ENCODE peak calls at places on chromosomes 16 and 17, in four cellular contexts. U is heart left ventricle, B is HFFc6, A is WTC11. D is an unnamed sample.

GRCh38 chr17:69760562-69760961 is 314.5 kb upstream of the KCNJ16 start:
- DNase-seq in U (no peak), A (no peak), B (no peak), D (no peak)

GRCh38 chr17:70168044-70168978 is 1.0 kb upstream of the KCNJ2 start:
- DNase-seq in A (peak), U (peak), B (no peak), D (peak)

GRCh38 chr16:88407807-88408206 is 25.0 kb downstream of the ZNF469 start:
- DNase-seq in A (no peak), U (no peak), B (no peak), D (no peak)

GRCh38 chr16:53465606-53466290 is 31.5 kb downstream of the RBL2 start:
- DNase-seq in U (no peak), A (no peak), B (peak), D (no peak)

GRCh38 chr17:47763913-47764582 is 31.0 kb downstream of the TBX21 start:
- DNase-seq in B (no peak), A (no peak), U (no peak), D (no peak)

GRCh38 chr17:83067071-83067717 is 12.2 kb upstream of the METRNL start:
- DNase-seq in U (peak), A (no peak), B (no peak), D (no peak)

GRCh38 chr17:17874478-17874877 is 37.7 kb upstream of the SREBF1 start:
- DNase-seq in U (no peak), B (peak), A (no peak), D (no peak)

GRCh38 chr16:4309833-4310266 is 6.0 kb upstream of the GLIS2 start:
- DNase-seq in U (peak), A (peak), B (peak), D (peak)

GRCh38 chr16:1379054-1379862 is 27.5 kb downstream of the GNPTG start:
- DNase-seq in U (peak), B (peak), A (peak), D (peak)

GRCh38 chr17:40541873-40542561 is 23.3 kb downstream of the CCR7 start:
- DNase-seq in B (no peak), U (peak), A (no peak), D (no peak)

GRCh38 chr17:75205793-75206163 is 299 bp downstream of the NUP85 start:
- DNase-seq in A (no peak), U (no peak), B (no peak), D (no peak)

GRCh38 chr17:43983515-43984411 is 20.7 kb upstream of the NAGS start:
- DNase-seq in A (peak), U (no peak), B (no peak), D (peak)

GRCh38 chr16:58043571-58044155 is 18.1 kb downstream of the MMP15 start:
- DNase-seq in B (no peak), A (no peak), U (no peak), D (no peak)

GRCh38 chr17:32756696-32757095 is 120.2 kb downstream of the MYO1D start:
- DNase-seq in U (no peak), A (no peak), B (no peak), D (no peak)

GRCh38 chr17:50839591-50840310 is 4.4 kb downstream of the WFIKKN2 start:
- DNase-seq in U (no peak), B (no peak), A (no peak), D (no peak)

GRCh38 chr16:31484491-31485171 is 1.7 kb downstream of the SLC5A2 start:
- DNase-seq in B (no peak), U (no peak), A (peak), D (no peak)

GRCh38 chr17:48597492-48597774 is 3.9 kb upstream of the HOXB5 start:
- DNase-seq in U (no peak), A (no peak), B (no peak), D (no peak)

GRCh38 chr17:48728232-48729231 is at the start of gene HOXB13:
- DNase-seq in B (no peak), U (no peak), A (no peak), D (no peak)

GRCh38 chr17:4584125-4584834 is at the start of gene SMTNL2:
- DNase-seq in B (no peak), A (peak), U (peak), D (peak)

GRCh38 chr16:54277845-54278703 is 8.5 kb downstream of the IRX3 start:
- DNase-seq in B (no peak), U (no peak), A (no peak), D (peak)

GRCh38 chr17:50758524-50758923 is 8.8 kb downstream of the ANKRD40CL start:
- DNase-seq in U (no peak), B (no peak), A (no peak), D (no peak)

GRCh38 chr16:84600343-84601229 is 17.3 kb downstream of the COTL1 start:
- DNase-seq in B (no peak), U (no peak), A (no peak), D (no peak)

GRCh38 chr17:45301674-45302073 is 15.1 kb downstream of the MAP3K14 start:
- DNase-seq in U (no peak), B (no peak), A (no peak), D (no peak)

GRCh38 chr16:84228321-84228838 is 11.4 kb downstream of the KCNG4 start:
- DNase-seq in A (peak), B (peak), U (peak), D (no peak)

GRCh38 chr17:32971171-32971570 is 20.5 kb upstream of the SPACA3 start:
- DNase-seq in A (no peak), B (peak), U (no peak), D (no peak)

GRCh38 chr16:11020792-11021440 is 76.6 kb downstream of the CLEC16A start:
- DNase-seq in B (no peak), U (no peak), A (no peak), D (no peak)

GRCh38 chr16:31010539-31010938 is at the start of gene STX1B:
- DNase-seq in U (no peak), A (peak), B (no peak), D (peak)

GRCh38 chr17:34852614-34853013 is 108.6 kb downstream of the CCT6B start:
- DNase-seq in A (no peak), B (no peak), U (no peak), D (no peak)

GRCh38 chr17:43832168-43832975 is 574 bp downstream of the MPP3 start:
- DNase-seq in A (peak), B (peak), U (peak), D (peak)

GRCh38 chr17:34527908-34528470 is 51.4 kb upstream of the TMEM132E start:
- DNase-seq in B (no peak), A (peak), U (no peak), D (no peak)

GRCh38 chr17:47847341-47848197 is 3.4 kb downstream of the SP6 start:
- DNase-seq in U (no peak), B (no peak), A (peak), D (no peak)

GRCh38 chr16:77297996-77298637 is 98.9 kb downstream of the SYCE1L start:
- DNase-seq in B (peak), U (no peak), A (no peak), D (no peak)

GRCh38 chr16:64412578-64413280 is 709.1 kb downstream of the CDH11 start:
- DNase-seq in A (no peak), U (no peak), B (peak), D (no peak)

GRCh38 chr16:2458887-2459646 is 842 bp upstream of the TEDC2 start:
- DNase-seq in U (no peak), A (no peak), B (no peak), D (no peak)

GRCh38 chr17:77233635-77234334 is 93.0 kb downstream of the SEC14L1 start:
- DNase-seq in A (no peak), B (peak), U (no peak), D (no peak)

GRCh38 chr16:68596266-68596665 is 48.8 kb upstream of the CDH3 start:
- DNase-seq in B (no peak), A (no peak), U (no peak), D (no peak)

GRCh38 chr16:68590201-68590994 is 51.3 kb downstream of the ZFP90 start:
- DNase-seq in A (peak), B (peak), U (no peak), D (peak)

DNA sequence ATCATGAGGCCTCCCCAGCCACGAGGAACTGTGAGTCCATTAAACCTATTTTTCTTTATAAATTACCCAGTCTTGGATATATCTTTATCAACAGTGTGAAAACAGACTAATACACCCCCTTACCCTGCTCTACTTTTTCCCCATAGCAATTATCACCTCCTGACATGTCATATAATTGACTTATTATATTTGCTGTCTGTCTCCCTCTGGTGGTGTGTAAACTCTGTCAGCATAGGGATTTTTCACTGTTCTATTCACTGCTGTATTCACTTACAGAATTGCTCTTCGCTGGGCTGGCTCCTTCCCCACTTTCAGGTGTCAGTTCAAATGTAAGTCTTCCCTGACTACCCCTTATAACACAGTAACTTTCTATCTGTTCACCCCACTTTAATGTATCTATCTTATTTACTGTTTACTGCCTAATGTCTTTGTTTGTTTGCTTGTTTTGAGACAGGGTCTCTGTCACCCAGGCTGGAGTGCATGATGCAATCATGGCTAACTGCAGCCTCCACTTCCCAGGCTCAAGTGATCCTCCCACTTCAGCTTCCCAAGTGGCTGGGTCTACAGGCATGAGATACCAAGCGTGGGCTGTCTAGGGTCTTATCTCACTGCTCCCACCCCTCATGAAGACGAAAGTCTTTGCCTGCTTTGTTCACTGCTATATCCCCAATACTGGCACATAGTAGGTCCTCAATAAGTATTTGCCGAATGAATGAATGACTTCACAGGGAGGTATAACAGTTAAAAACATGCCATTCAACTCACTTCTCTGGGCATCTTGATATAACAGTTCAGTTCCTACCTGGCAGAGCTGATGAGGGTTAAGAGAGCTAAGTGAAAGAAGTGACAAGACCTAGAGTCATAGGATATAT is 52.4 kb upstream of the CDH3 start:
- DNase-seq in A (no peak), B (no peak), U (no peak), D (no peak)
- TF ChIP-seq CTCF in A (no peak), B (peak), U (no peak), D (peak)

GRCh38 chr16:87278191-87279093 is 38.8 kb downstream of the C16orf95 start:
- DNase-seq in A (peak), B (peak), U (peak), D (peak)
- TF ChIP-seq CTCF in A (peak), B (peak), U (peak), D (peak)

DNA sequence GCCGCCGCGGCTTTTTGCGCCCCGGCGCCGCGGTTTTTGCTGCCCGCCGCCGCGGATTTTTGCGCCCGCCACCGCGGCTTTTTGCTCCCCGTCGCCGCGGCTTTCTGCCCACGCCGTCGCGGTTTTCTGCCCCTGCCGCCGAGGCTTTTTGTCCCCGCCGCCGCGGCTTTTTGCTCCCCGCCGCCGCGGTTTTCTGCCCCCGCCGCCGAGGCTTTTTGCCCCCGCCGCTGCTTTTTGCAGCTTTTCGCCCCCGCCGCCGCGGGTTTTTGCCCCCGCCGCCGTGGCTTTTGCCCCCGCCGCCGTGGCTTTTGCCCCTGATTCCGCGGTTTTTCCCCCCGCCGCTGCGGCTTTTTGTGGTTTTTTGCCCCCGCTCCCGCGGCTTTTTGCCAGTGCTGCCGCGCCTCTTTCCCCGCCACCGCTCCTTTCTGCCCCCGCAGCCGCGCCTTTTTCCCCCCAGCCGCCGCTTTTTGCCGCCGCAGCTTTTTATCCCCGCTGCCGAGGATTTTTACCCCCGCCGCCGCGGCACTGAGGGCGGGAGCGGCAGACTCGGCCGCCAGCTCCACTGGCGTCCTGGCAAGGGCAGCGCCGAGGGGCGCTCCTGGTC is 518.6 kb upstream of the WSB1 start:
- DNase-seq in B (no peak), U (no peak), A (no peak), D (no peak)
- TF ChIP-seq CTCF in B (no peak), U (no peak), A (no peak), D (no peak)

DNA sequence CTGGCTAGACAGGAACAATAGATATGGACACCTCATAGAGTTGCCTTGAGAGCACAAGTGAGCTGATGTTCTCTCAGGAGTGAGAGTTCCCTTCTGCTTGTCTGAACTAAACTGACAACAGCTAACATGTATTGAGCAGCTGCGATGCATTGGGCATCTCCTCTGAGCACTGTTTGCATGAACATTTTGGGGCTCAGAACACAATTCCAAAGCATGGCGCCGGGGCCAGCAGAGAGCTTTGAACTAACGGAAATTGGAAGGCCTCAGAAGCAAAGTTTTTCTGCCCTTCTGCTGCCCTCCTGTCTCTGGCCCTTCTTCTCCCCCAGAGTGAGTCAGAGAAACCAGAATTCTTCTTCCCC is 38.1 kb downstream of the TRPV2 start:
- DNase-seq in U (no peak), B (no peak), A (no peak), D (no peak)
- TF ChIP-seq CTCF in U (no peak), B (no peak), A (no peak), D (no peak)

DNA sequence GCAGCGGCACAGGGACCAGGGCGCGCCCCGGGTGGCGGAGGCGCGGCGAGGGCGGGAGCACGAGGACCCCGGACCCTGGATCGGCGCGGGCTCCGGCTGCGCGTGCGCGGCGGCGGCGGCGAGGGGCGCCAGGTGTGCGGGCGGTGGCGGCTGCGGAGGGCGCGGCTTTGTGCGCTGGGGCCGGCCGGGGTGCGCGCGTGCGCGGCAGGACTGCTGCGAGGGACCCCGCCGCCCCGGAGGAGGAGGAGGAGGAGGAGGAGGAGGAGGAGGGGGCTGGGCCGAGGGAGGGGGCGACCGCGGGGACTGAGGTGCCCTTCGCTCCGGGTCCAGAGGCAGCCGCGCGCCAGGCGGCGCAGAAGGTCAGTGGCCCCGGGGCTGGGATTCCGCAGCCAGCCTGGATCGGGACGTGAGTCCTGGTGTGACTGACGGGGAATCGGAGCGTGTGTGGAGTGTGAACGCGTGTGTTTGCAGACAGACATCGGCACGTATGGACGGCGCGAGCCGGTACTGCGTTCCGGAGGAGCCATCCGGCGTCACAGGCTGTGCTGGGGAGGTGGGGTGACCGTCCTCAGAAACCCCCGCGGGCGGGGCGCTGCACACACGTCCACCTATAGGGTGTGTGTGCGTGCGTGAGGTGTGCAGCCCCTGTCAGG is 19.5 kb upstream of the RAP1GAP2 start:
- DNase-seq in B (no peak), U (no peak), A (peak), D (peak)
- TF ChIP-seq CTCF in B (no peak), U (no peak), A (no peak), D (no peak)

DNA sequence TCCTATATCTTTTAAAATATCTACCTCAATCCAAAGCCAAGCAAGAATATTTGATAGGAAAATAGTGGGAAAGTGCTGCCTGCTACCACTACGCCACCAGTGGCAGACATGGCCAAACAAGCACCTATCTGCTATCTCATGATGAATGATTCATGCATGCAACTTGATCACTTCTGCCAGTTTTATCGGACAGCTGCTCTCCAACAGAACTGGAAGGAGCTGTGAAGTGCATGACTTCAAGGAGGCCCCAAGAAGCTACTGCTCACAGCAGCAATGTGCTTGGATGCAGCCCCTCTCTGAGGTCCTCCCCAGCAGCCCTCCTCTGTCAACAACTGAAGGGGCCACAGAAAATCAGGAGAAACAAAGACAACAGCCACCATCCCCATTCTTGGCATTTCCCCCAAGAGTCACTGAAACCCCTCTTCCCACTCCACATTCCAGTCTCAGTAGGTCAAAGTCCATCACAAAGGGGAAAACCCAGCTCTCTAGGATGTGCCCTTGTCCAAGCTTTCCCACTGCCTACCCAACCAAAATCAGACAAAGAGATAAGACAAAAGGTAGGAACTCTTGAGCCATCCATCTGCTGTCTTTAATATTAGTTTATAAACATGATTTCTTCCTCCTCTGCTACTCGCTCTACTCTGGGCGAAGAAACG is 215.3 kb downstream of the C16orf78 start:
- DNase-seq in U (no peak), A (peak), B (no peak), D (no peak)
- TF ChIP-seq CTCF in U (no peak), A (no peak), B (no peak), D (no peak)

GRCh38 chr16:21026846-21027245 is 123.8 kb downstream of the DNAH3 start:
- DNase-seq in U (no peak), B (no peak), A (no peak), D (no peak)
- TF ChIP-seq CTCF in U (no peak), B (no peak), A (no peak), D (no peak)